ENCODE peak calls at places on chromosomes 5 and 9, in six cellular contexts. L is adrenal gland; I is PC-9; Q is fibroblast of lung; A is CD8-positive, alpha-beta T cell; M is lower lobe of right lung. E is an unnamed sample.
A peak's percentile ranks its signal among the peaks of the same experiment; 100 is the strongest.

GRCh38 chr9:85884236-85884635 is 56.7 kb upstream of the NAA35 start:
- DNase-seq in L (no peak), I (peak; percentile 56), Q (no peak), A (no peak), M (no peak), E (no peak)

GRCh38 chr9:126616521-126616976 is 2.8 kb downstream of the LMX1B start:
- DNase-seq in L (no peak), I (no peak), Q (no peak), A (no peak), M (no peak), E (peak; percentile 48)

GRCh38 chr9:110579763-110580255 is 268 bp upstream of the SVEP1 start:
- DNase-seq in L (no peak), I (no peak), Q (peak; percentile 60), A (no peak), M (no peak), E (no peak)

GRCh38 chr5:108867661-108868060 is 120.0 kb downstream of the FER start:
- DNase-seq in L (no peak), I (no peak), Q (no peak), A (no peak), M (no peak), E (no peak)

GRCh38 chr5:178454821-178455479 is 135.2 kb downstream of the COL23A1 start:
- DNase-seq in L (no peak), I (no peak), Q (no peak), A (no peak), M (no peak), E (no peak)

GRCh38 chr9:114570742-114571141 is 16.8 kb upstream of the ATP6V1G1 start:
- DNase-seq in L (no peak), I (no peak), Q (no peak), A (no peak), M (no peak), E (no peak)

GRCh38 chr9:92512622-92513021 is 23.2 kb downstream of the ECM2 start:
- DNase-seq in L (no peak), I (no peak), Q (peak; percentile 73), A (no peak), M (no peak), E (no peak)

GRCh38 chr5:138349842-138350635 is 2.4 kb upstream of the KDM3B start:
- DNase-seq in L (no peak), I (no peak), Q (peak; percentile 67), A (no peak), M (no peak), E (no peak)

GRCh38 chr9:4665357-4665756 is 923 bp downstream of the SPATA6L start:
- DNase-seq in L (no peak), I (peak; percentile 39), Q (peak; percentile 46), A (no peak), M (no peak), E (no peak)

GRCh38 chr5:52690236-52690685 is 97.5 kb upstream of the ITGA1 start:
- DNase-seq in L (no peak), I (no peak), Q (peak; percentile 42), A (no peak), M (no peak), E (no peak)

GRCh38 chr9:87898151-87898550 is 15.5 kb downstream of the SPATA31E1 start:
- DNase-seq in L (no peak), I (no peak), Q (peak; percentile 67), A (no peak), M (no peak), E (no peak)

GRCh38 chr5:132839426-132840301 is 9.2 kb upstream of the SHROOM1 start:
- DNase-seq in L (no peak), I (peak; percentile 91), Q (peak; percentile 88), A (no peak), M (no peak), E (no peak)

GRCh38 chr9:86971742-86972141 is 24.4 kb upstream of the GAS1 start:
- DNase-seq in L (no peak), I (no peak), Q (no peak), A (no peak), M (no peak), E (no peak)

GRCh38 chr9:135513351-135513846 is 7.8 kb upstream of the LCN1 start:
- DNase-seq in L (no peak), I (no peak), Q (no peak), A (no peak), M (no peak), E (peak; percentile 72)

GRCh38 chr9:15211160-15211993 is 95.6 kb downstream of the TTC39B start:
- DNase-seq in L (peak; percentile 52), I (peak; percentile 35), Q (peak; percentile 70), A (peak; percentile 58), M (no peak), E (peak; percentile 45)

GRCh38 chr9:17531642-17532254 is 47.1 kb upstream of the SH3GL2 start:
- DNase-seq in L (peak; percentile 33), I (no peak), Q (peak; percentile 32), A (no peak), M (no peak), E (no peak)

GRCh38 chr9:94760646-94761045 is 34.1 kb downstream of the AOPEP start:
- DNase-seq in L (no peak), I (no peak), Q (no peak), A (no peak), M (no peak), E (no peak)

GRCh38 chr9:137485343-137486140 is 26.4 kb upstream of the NSMF start:
- DNase-seq in L (no peak), I (no peak), Q (no peak), A (no peak), M (no peak), E (no peak)

GRCh38 chr5:56545016-56545415 is 270.3 kb upstream of the MAP3K1 start:
- DNase-seq in L (no peak), I (peak; percentile 88), Q (no peak), A (no peak), M (peak; percentile 70), E (peak; percentile 45)

GRCh38 chr9:97280755-97281330 is 26.6 kb upstream of the CCDC180 start:
- DNase-seq in L (no peak), I (no peak), Q (no peak), A (no peak), M (no peak), E (no peak)

GRCh38 chr9:80440724-80441123 is 869.0 kb downstream of the TLE4 start:
- DNase-seq in L (no peak), I (no peak), Q (no peak), A (no peak), M (no peak), E (no peak)

GRCh38 chr9:13088734-13089427 is 190.6 kb downstream of the MPDZ start:
- DNase-seq in L (peak; percentile 20), I (no peak), Q (peak; percentile 51), A (no peak), M (no peak), E (no peak)

GRCh38 chr9:134680393-134681060 is 38.9 kb downstream of the COL5A1 start:
- DNase-seq in L (no peak), I (no peak), Q (no peak), A (no peak), M (no peak), E (peak; percentile 67)

GRCh38 chr9:123120131-123120530 is 86.7 kb downstream of the GPR21 start:
- DNase-seq in L (no peak), I (no peak), Q (peak; percentile 36), A (no peak), M (no peak), E (no peak)

GRCh38 chr5:14914193-14914592 is 42.6 kb upstream of the ANKH start:
- DNase-seq in L (no peak), I (no peak), Q (no peak), A (no peak), M (no peak), E (no peak)

GRCh38 chr5:74257645-74258328 is 382.7 kb downstream of the ENC1 start:
- DNase-seq in L (peak; percentile 41), I (peak; percentile 94), Q (peak; percentile 53), A (no peak), M (peak; percentile 63), E (no peak)

GRCh38 chr9:135410831-135411473 is 68.6 kb upstream of the PPP1R26 start:
- DNase-seq in L (no peak), I (no peak), Q (no peak), A (no peak), M (no peak), E (no peak)

GRCh38 chr5:68465133-68465532 is 249.6 kb downstream of the PIK3R1 start:
- DNase-seq in L (no peak), I (no peak), Q (no peak), A (no peak), M (no peak), E (no peak)

GRCh38 chr5:151787817-151788216 is 16.1 kb downstream of the G3BP1 start:
- DNase-seq in L (no peak), I (no peak), Q (no peak), A (no peak), M (no peak), E (no peak)

GRCh38 chr9:72537011-72537545 is 15.7 kb downstream of the TMC1 start:
- DNase-seq in L (no peak), I (no peak), Q (no peak), A (no peak), M (no peak), E (no peak)

GRCh38 chr5:73728493-73729273 is 102.7 kb downstream of the ARHGEF28 start:
- DNase-seq in L (no peak), I (no peak), Q (no peak), A (no peak), M (no peak), E (no peak)

GRCh38 chr5:82784521-82784920 is 292.7 kb downstream of the TMEM167A start:
- DNase-seq in L (no peak), I (no peak), Q (no peak), A (no peak), M (no peak), E (no peak)

GRCh38 chr5:159912033-159912800 is 4.1 kb upstream of the ADRA1B start:
- DNase-seq in L (peak; percentile 31), I (peak; percentile 97), Q (peak; percentile 86), A (no peak), M (no peak), E (no peak)

GRCh38 chr5:149273237-149273636 is 1.6 kb downstream of the AFAP1L1 start:
- DNase-seq in L (no peak), I (no peak), Q (no peak), A (no peak), M (no peak), E (no peak)
- H3K4me3 ChIP-seq in L (no peak overlapping the region), I (no peak overlapping the region), Q (no peak overlapping the region), A (no peak overlapping the region), M (peak overlapping the region; percentile 69), E (no peak overlapping the region)

DNA sequence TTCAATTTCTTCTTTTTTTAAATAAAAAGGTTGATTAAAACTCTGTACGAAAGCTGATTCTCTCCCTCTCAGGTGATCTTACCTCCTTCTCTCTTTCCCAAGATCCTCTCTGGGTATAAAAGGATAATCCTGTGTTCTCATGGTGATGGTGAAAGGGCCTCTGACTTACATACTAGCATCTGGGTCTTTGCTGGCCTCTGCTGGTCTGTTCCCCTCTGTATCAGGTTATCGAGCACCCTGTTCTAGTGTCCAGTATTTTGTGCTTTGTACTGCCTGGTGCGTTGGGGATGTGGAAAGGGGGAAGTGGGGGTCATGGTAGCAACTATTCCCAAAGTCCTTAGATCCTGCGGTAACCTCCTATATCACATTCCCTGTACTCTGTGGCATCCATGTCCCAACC is 328.9 kb downstream of the NR2F1-AS1 start:
- DNase-seq in L (no peak), I (no peak), Q (peak; percentile 4), A (no peak), M (no peak), E (no peak)
- TF ChIP-seq CTCF in L (no peak), I (no peak), Q (peak; percentile 3), A (no peak), M (no peak), E (no peak)

GRCh38 chr9:76521906-76522305 is 62.9 kb downstream of the GCNT1 start:
- DNase-seq in L (no peak), I (peak; percentile 80), Q (no peak), A (no peak), M (no peak), E (no peak)
- H3K27ac ChIP-seq in L (no peak overlapping the region), I (peak overlapping the region; percentile 38), Q (no peak overlapping the region), A (no peak overlapping the region), M (no peak overlapping the region), E (no peak overlapping the region)

GRCh38 chr5:112978836-112979235 is 2.2 kb downstream of the DCP2 start:
- DNase-seq in L (no peak), I (no peak), Q (no peak), A (no peak), M (no peak), E (no peak)
- H3K4me3 ChIP-seq in L (no peak overlapping the region), I (peak overlapping the region; percentile 70), Q (no peak overlapping the region), A (no peak overlapping the region), M (no peak overlapping the region), E (no peak overlapping the region)